ENCODE peak calls at places on chromosomes 13 and 19, in ten cellular contexts. F is uterus, B is NCI-H1436, C is fibroblast of lung, X is breast epithelium, N is GM23248, D is EL, L is T-helper 2 cell, U is hippocampal formation, J is GM06990. O is an unnamed sample.

GRCh38 chr19:45667620-45668341 is at the start of gene GIPR:
- DNase-seq in F (no peak), B (peak; percentile 9), C (no peak), X (no peak), N (peak; percentile 72), D (peak; percentile 37), L (peak; percentile 31), U (peak; percentile 45), J (peak; percentile 81), O (no peak)

GRCh38 chr19:31355330-31356289 is 6.4 kb upstream of the TSHZ3 start:
- DNase-seq in F (no peak), B (no peak), C (no peak), X (no peak), N (no peak), D (no peak), L (no peak), U (no peak), J (no peak), O (peak; percentile 79)

GRCh38 chr13:105139380-105140285 is 1395.8 kb downstream of the EFNB2 start:
- DNase-seq in F (no peak), B (no peak), C (peak; percentile 76), X (no peak), N (no peak), D (no peak), L (peak; percentile 16), U (peak; percentile 57), J (peak; percentile 69), O (no peak)

GRCh38 chr13:48162182-48162581 is 67.3 kb upstream of the MED4 start:
- DNase-seq in F (no peak), B (no peak), C (no peak), X (no peak), N (no peak), D (no peak), L (no peak), U (no peak), J (no peak), O (no peak)

GRCh38 chr19:2680808-2681207 is 21.7 kb downstream of the GNG7 start:
- DNase-seq in F (no peak), B (no peak), C (no peak), X (no peak), N (no peak), D (no peak), L (no peak), U (no peak), J (peak; percentile 81), O (no peak)

GRCh38 chr19:17687141-17687856 is 855 bp downstream of the UNC13A start:
- DNase-seq in F (no peak), B (no peak), C (no peak), X (no peak), N (no peak), D (no peak), L (no peak), U (no peak), J (no peak), O (no peak)

GRCh38 chr13:107956889-107957288 is 258.4 kb downstream of the LIG4 start:
- DNase-seq in F (no peak), B (no peak), C (no peak), X (no peak), N (no peak), D (no peak), L (no peak), U (no peak), J (no peak), O (no peak)

GRCh38 chr19:48554385-48555091 is 2.6 kb downstream of the SULT2B1 start:
- DNase-seq in F (no peak), B (no peak), C (no peak), X (no peak), N (no peak), D (peak; percentile 58), L (no peak), U (no peak), J (no peak), O (no peak)

GRCh38 chr19:4971816-4972495 is 3.0 kb downstream of the KDM4B start:
- DNase-seq in F (no peak), B (no peak), C (no peak), X (no peak), N (no peak), D (no peak), L (no peak), U (no peak), J (no peak), O (no peak)

GRCh38 chr19:3413796-3414327 is 47.5 kb downstream of the NFIC start:
- DNase-seq in F (no peak), B (peak; percentile 54), C (no peak), X (no peak), N (peak; percentile 32), D (no peak), L (no peak), U (no peak), J (no peak), O (no peak)

GRCh38 chr19:16661480-16662034 is 618 bp downstream of the TMEM38A start:
- DNase-seq in F (peak; percentile 40), B (no peak), C (no peak), X (no peak), N (peak; percentile 19), D (no peak), L (no peak), U (no peak), J (peak; percentile 71), O (no peak)

GRCh38 chr13:27556109-27556508 is 64.2 kb downstream of the LNX2 start:
- DNase-seq in F (no peak), B (no peak), C (peak; percentile 87), X (no peak), N (peak; percentile 58), D (peak; percentile 48), L (no peak), U (no peak), J (no peak), O (no peak)

GRCh38 chr13:20391597-20392452 is 133.8 kb downstream of the CRYL1 start:
- DNase-seq in F (no peak), B (no peak), C (no peak), X (no peak), N (no peak), D (no peak), L (no peak), U (no peak), J (no peak), O (no peak)

GRCh38 chr19:45790942-45791341 is 1.7 kb downstream of the DMWD start:
- DNase-seq in F (no peak), B (no peak), C (no peak), X (no peak), N (no peak), D (no peak), L (no peak), U (no peak), J (peak; percentile 28), O (no peak)

GRCh38 chr13:108223850-108224503 is 5.8 kb downstream of the ABHD13 start:
- DNase-seq in F (no peak), B (no peak), C (no peak), X (no peak), N (no peak), D (no peak), L (no peak), U (no peak), J (no peak), O (no peak)

GRCh38 chr19:37594982-37595382 is 306 bp downstream of the ZNF540 start:
- DNase-seq in F (peak; percentile 57), B (no peak), C (no peak), X (peak; percentile 69), N (peak; percentile 80), D (peak; percentile 58), L (peak; percentile 26), U (no peak), J (no peak), O (no peak)

GRCh38 chr13:110422913-110423688 is 116.0 kb downstream of the COL4A2 start:
- DNase-seq in F (no peak), B (no peak), C (no peak), X (no peak), N (peak; percentile 62), D (peak; percentile 30), L (no peak), U (no peak), J (no peak), O (no peak)

GRCh38 chr19:51571599-51571998 is 516 bp downstream of the ZNF175 start:
- DNase-seq in F (no peak), B (no peak), C (no peak), X (no peak), N (peak; percentile 56), D (peak; percentile 11), L (no peak), U (no peak), J (no peak), O (no peak)

GRCh38 chr19:19257137-19257536 is 16.0 kb downstream of the TM6SF2 start:
- DNase-seq in F (no peak), B (no peak), C (no peak), X (no peak), N (no peak), D (no peak), L (no peak), U (no peak), J (no peak), O (no peak)

GRCh38 chr13:50387124-50387581 is 371.9 kb downstream of the KCNRG start:
- DNase-seq in F (peak; percentile 47), B (peak; percentile 35), C (peak; percentile 44), X (no peak), N (peak; percentile 47), D (no peak), L (no peak), U (peak; percentile 34), J (no peak), O (no peak)

GRCh38 chr13:22931576-22931975 is 249.2 kb upstream of the SGCG start:
- DNase-seq in F (no peak), B (no peak), C (no peak), X (no peak), N (no peak), D (no peak), L (no peak), U (no peak), J (no peak), O (no peak)

GRCh38 chr13:45004096-45004495 is 14.8 kb downstream of the GPALPP1 start:
- DNase-seq in F (no peak), B (no peak), C (no peak), X (no peak), N (no peak), D (no peak), L (no peak), U (no peak), J (no peak), O (no peak)

GRCh38 chr13:47215741-47216140 is 318.9 kb upstream of the HTR2A start:
- DNase-seq in F (no peak), B (no peak), C (peak; percentile 81), X (no peak), N (peak; percentile 70), D (peak; percentile 97), L (no peak), U (no peak), J (no peak), O (no peak)

GRCh38 chr19:18490719-18491118 is 31.2 kb downstream of the ELL start:
- DNase-seq in F (no peak), B (no peak), C (no peak), X (no peak), N (no peak), D (no peak), L (no peak), U (no peak), J (no peak), O (no peak)

GRCh38 chr13:59946924-59947323 is 216.8 kb downstream of the DIAPH3 start:
- DNase-seq in F (no peak), B (no peak), C (no peak), X (no peak), N (peak; percentile 17), D (peak; percentile 40), L (no peak), U (no peak), J (no peak), O (no peak)

GRCh38 chr19:41734585-41734984 is 20.7 kb upstream of the CEACAM6 start:
- DNase-seq in F (no peak), B (peak; percentile 35), C (no peak), X (no peak), N (no peak), D (no peak), L (no peak), U (no peak), J (no peak), O (no peak)

GRCh38 chr13:107680115-107680514 is 535.2 kb downstream of the LIG4 start:
- DNase-seq in F (no peak), B (peak; percentile 40), C (peak; percentile 19), X (no peak), N (peak; percentile 40), D (no peak), L (no peak), U (no peak), J (no peak), O (no peak)

GRCh38 chr19:29104605-29105241 is 108.2 kb downstream of the UQCRFS1 start:
- DNase-seq in F (no peak), B (no peak), C (no peak), X (no peak), N (no peak), D (no peak), L (no peak), U (no peak), J (no peak), O (no peak)

O was measured in iPS DF 6.9.